ENCODE peak calls at places on chromosomes 12 and 14, in nine cellular contexts. One of them, this sample, is unnamed.

GRCh38 chr12:122064780-122065588 is 13.6 kb upstream of the MLXIP start:
- DNase-seq in sigmoid colon: peak; percentile 85
- DNase-seq in stomach: no peak
- DNase-seq in endothelial cell of umbilical vein: peak; percentile 69
- DNase-seq in heart left ventricle: peak; percentile 85
- DNase-seq in body of pancreas: peak; percentile 77
- DNase-seq in tibial nerve: no peak
- DNase-seq in H1: no peak
- DNase-seq in Peyer's patch: no peak
- DNase-seq in this sample: no peak

GRCh38 chr14:37090026-37090425 is 82.4 kb downstream of the SLC25A21 start:
- DNase-seq in sigmoid colon: no peak
- DNase-seq in stomach: no peak
- DNase-seq in endothelial cell of umbilical vein: no peak
- DNase-seq in heart left ventricle: no peak
- DNase-seq in body of pancreas: no peak
- DNase-seq in tibial nerve: no peak
- DNase-seq in H1: no peak
- DNase-seq in Peyer's patch: no peak
- DNase-seq in this sample: no peak

GRCh38 chr12:96448287-96448686 is 41.1 kb upstream of the CFAP54 start:
- DNase-seq in sigmoid colon: no peak
- DNase-seq in stomach: no peak
- DNase-seq in endothelial cell of umbilical vein: peak; percentile 89
- DNase-seq in heart left ventricle: no peak
- DNase-seq in body of pancreas: no peak
- DNase-seq in tibial nerve: no peak
- DNase-seq in H1: no peak
- DNase-seq in Peyer's patch: no peak
- DNase-seq in this sample: no peak

GRCh38 chr12:90211017-90211416 is 502.4 kb upstream of the ATP2B1 start:
- DNase-seq in sigmoid colon: no peak
- DNase-seq in stomach: no peak
- DNase-seq in endothelial cell of umbilical vein: peak; percentile 96
- DNase-seq in heart left ventricle: no peak
- DNase-seq in body of pancreas: no peak
- DNase-seq in tibial nerve: no peak
- DNase-seq in H1: no peak
- DNase-seq in Peyer's patch: no peak
- DNase-seq in this sample: no peak

GRCh38 chr12:11765421-11765816 is 115.9 kb downstream of the ETV6 start:
- DNase-seq in sigmoid colon: no peak
- DNase-seq in stomach: no peak
- DNase-seq in endothelial cell of umbilical vein: peak; percentile 24
- DNase-seq in heart left ventricle: no peak
- DNase-seq in body of pancreas: no peak
- DNase-seq in tibial nerve: no peak
- DNase-seq in H1: no peak
- DNase-seq in Peyer's patch: no peak
- DNase-seq in this sample: no peak

GRCh38 chr14:64118892-64119291 is 175.3 kb downstream of the ESR2 start:
- DNase-seq in sigmoid colon: no peak
- DNase-seq in stomach: no peak
- DNase-seq in endothelial cell of umbilical vein: no peak
- DNase-seq in heart left ventricle: no peak
- DNase-seq in body of pancreas: no peak
- DNase-seq in tibial nerve: no peak
- DNase-seq in H1: no peak
- DNase-seq in Peyer's patch: no peak
- DNase-seq in this sample: no peak

GRCh38 chr14:70359076-70359424 is 433 bp downstream of the COX16 start:
- DNase-seq in sigmoid colon: no peak
- DNase-seq in stomach: peak; percentile 33
- DNase-seq in endothelial cell of umbilical vein: no peak
- DNase-seq in heart left ventricle: no peak
- DNase-seq in body of pancreas: no peak
- DNase-seq in tibial nerve: no peak
- DNase-seq in H1: no peak
- DNase-seq in Peyer's patch: no peak
- DNase-seq in this sample: no peak

GRCh38 chr12:2298556-2299195 is 245.9 kb downstream of the CACNA1C start:
- DNase-seq in sigmoid colon: peak; percentile 44
- DNase-seq in stomach: no peak
- DNase-seq in endothelial cell of umbilical vein: no peak
- DNase-seq in heart left ventricle: no peak
- DNase-seq in body of pancreas: no peak
- DNase-seq in tibial nerve: no peak
- DNase-seq in H1: no peak
- DNase-seq in Peyer's patch: no peak
- DNase-seq in this sample: no peak

GRCh38 chr14:93880025-93880820 is 46.9 kb upstream of the FAM181A start:
- DNase-seq in sigmoid colon: peak; percentile 65
- DNase-seq in stomach: no peak
- DNase-seq in endothelial cell of umbilical vein: no peak
- DNase-seq in heart left ventricle: no peak
- DNase-seq in body of pancreas: peak; percentile 22
- DNase-seq in tibial nerve: no peak
- DNase-seq in H1: no peak
- DNase-seq in Peyer's patch: no peak
- DNase-seq in this sample: no peak

GRCh38 chr12:39887824-39888223 is 218.1 kb downstream of the SLC2A13 start:
- DNase-seq in sigmoid colon: no peak
- DNase-seq in stomach: no peak
- DNase-seq in endothelial cell of umbilical vein: no peak
- DNase-seq in heart left ventricle: no peak
- DNase-seq in body of pancreas: no peak
- DNase-seq in tibial nerve: no peak
- DNase-seq in H1: no peak
- DNase-seq in Peyer's patch: no peak
- DNase-seq in this sample: no peak

GRCh38 chr12:18556081-18556645 is 181.6 kb downstream of the PLCZ1 start:
- DNase-seq in sigmoid colon: no peak
- DNase-seq in stomach: no peak
- DNase-seq in endothelial cell of umbilical vein: no peak
- DNase-seq in heart left ventricle: no peak
- DNase-seq in body of pancreas: no peak
- DNase-seq in tibial nerve: no peak
- DNase-seq in H1: no peak
- DNase-seq in Peyer's patch: no peak
- DNase-seq in this sample: no peak

GRCh38 chr12:48946943-48947342 is 10.3 kb downstream of the ARF3 start:
- DNase-seq in sigmoid colon: no peak
- DNase-seq in stomach: no peak
- DNase-seq in endothelial cell of umbilical vein: no peak
- DNase-seq in heart left ventricle: no peak
- DNase-seq in body of pancreas: no peak
- DNase-seq in tibial nerve: no peak
- DNase-seq in H1: no peak
- DNase-seq in Peyer's patch: no peak
- DNase-seq in this sample: no peak

GRCh38 chr14:36647827-36648753 is 13.6 kb upstream of the PAX9 start:
- DNase-seq in sigmoid colon: no peak
- DNase-seq in stomach: no peak
- DNase-seq in endothelial cell of umbilical vein: peak; percentile 40
- DNase-seq in heart left ventricle: peak; percentile 25
- DNase-seq in body of pancreas: no peak
- DNase-seq in tibial nerve: no peak
- DNase-seq in H1: no peak
- DNase-seq in Peyer's patch: peak; percentile 52
- DNase-seq in this sample: no peak

GRCh38 chr12:51160814-51161459 is 12.0 kb downstream of the TFCP2 start:
- DNase-seq in sigmoid colon: no peak
- DNase-seq in stomach: no peak
- DNase-seq in endothelial cell of umbilical vein: no peak
- DNase-seq in heart left ventricle: no peak
- DNase-seq in body of pancreas: no peak
- DNase-seq in tibial nerve: peak; percentile 11
- DNase-seq in H1: no peak
- DNase-seq in Peyer's patch: no peak
- DNase-seq in this sample: no peak

GRCh38 chr12:2179953-2180736 is 127.4 kb downstream of the CACNA1C start:
- DNase-seq in sigmoid colon: peak; percentile 94
- DNase-seq in stomach: peak; percentile 34
- DNase-seq in endothelial cell of umbilical vein: no peak
- DNase-seq in heart left ventricle: peak; percentile 91
- DNase-seq in body of pancreas: peak; percentile 49
- DNase-seq in tibial nerve: peak; percentile 34
- DNase-seq in H1: no peak
- DNase-seq in Peyer's patch: no peak
- DNase-seq in this sample: no peak

GRCh38 chr12:42469355-42470006 is 120.1 kb downstream of the PRICKLE1 start:
- DNase-seq in sigmoid colon: no peak
- DNase-seq in stomach: no peak
- DNase-seq in endothelial cell of umbilical vein: no peak
- DNase-seq in heart left ventricle: no peak
- DNase-seq in body of pancreas: no peak
- DNase-seq in tibial nerve: no peak
- DNase-seq in H1: no peak
- DNase-seq in Peyer's patch: no peak
- DNase-seq in this sample: no peak

GRCh38 chr12:127745466-127746220 is 521.3 kb upstream of the TMEM132C start:
- DNase-seq in sigmoid colon: no peak
- DNase-seq in stomach: no peak
- DNase-seq in endothelial cell of umbilical vein: no peak
- DNase-seq in heart left ventricle: no peak
- DNase-seq in body of pancreas: no peak
- DNase-seq in tibial nerve: no peak
- DNase-seq in H1: no peak
- DNase-seq in Peyer's patch: no peak
- DNase-seq in this sample: no peak

GRCh38 chr14:103898204-103898603 is 30.1 kb upstream of the TDRD9 start:
- DNase-seq in sigmoid colon: no peak
- DNase-seq in stomach: no peak
- DNase-seq in endothelial cell of umbilical vein: no peak
- DNase-seq in heart left ventricle: peak; percentile 1
- DNase-seq in body of pancreas: no peak
- DNase-seq in tibial nerve: no peak
- DNase-seq in H1: no peak
- DNase-seq in Peyer's patch: no peak
- DNase-seq in this sample: no peak

GRCh38 chr14:25237845-25238244 is 187.9 kb upstream of the STXBP6 start:
- DNase-seq in sigmoid colon: no peak
- DNase-seq in stomach: no peak
- DNase-seq in endothelial cell of umbilical vein: peak; percentile 2
- DNase-seq in heart left ventricle: no peak
- DNase-seq in body of pancreas: peak; percentile 8
- DNase-seq in tibial nerve: no peak
- DNase-seq in H1: peak; percentile 7
- DNase-seq in Peyer's patch: no peak
- DNase-seq in this sample: no peak

GRCh38 chr14:23407516-23408306 is at the start of gene MYH6:
- DNase-seq in sigmoid colon: no peak
- DNase-seq in stomach: no peak
- DNase-seq in endothelial cell of umbilical vein: no peak
- DNase-seq in heart left ventricle: no peak
- DNase-seq in body of pancreas: no peak
- DNase-seq in tibial nerve: no peak
- DNase-seq in H1: no peak
- DNase-seq in Peyer's patch: no peak
- DNase-seq in this sample: no peak

GRCh38 chr14:105554022-105554421 is 27.6 kb downstream of the TMEM121 start:
- DNase-seq in sigmoid colon: no peak
- DNase-seq in stomach: no peak
- DNase-seq in endothelial cell of umbilical vein: no peak
- DNase-seq in heart left ventricle: no peak
- DNase-seq in body of pancreas: no peak
- DNase-seq in tibial nerve: no peak
- DNase-seq in H1: no peak
- DNase-seq in Peyer's patch: no peak
- DNase-seq in this sample: no peak
- H3K9me3 ChIP-seq in sigmoid colon: no peaks in the 10 kb centered on the region
- H3K9me3 ChIP-seq in stomach: no peaks in the 10 kb centered on the region
- H3K9me3 ChIP-seq in endothelial cell of umbilical vein: no peaks in the 10 kb centered on the region
- H3K9me3 ChIP-seq in heart left ventricle: no peaks in the 10 kb centered on the region
- H3K9me3 ChIP-seq in body of pancreas: no peaks in the 10 kb centered on the region
- H3K9me3 ChIP-seq in tibial nerve: no peaks in the 10 kb centered on the region
- H3K9me3 ChIP-seq in H1: peaks cover 62% of the 10 kb centered on the region
- H3K9me3 ChIP-seq in Peyer's patch: no peaks in the 10 kb centered on the region
- H3K9me3 ChIP-seq in this sample: no peaks in the 10 kb centered on the region

DNA sequence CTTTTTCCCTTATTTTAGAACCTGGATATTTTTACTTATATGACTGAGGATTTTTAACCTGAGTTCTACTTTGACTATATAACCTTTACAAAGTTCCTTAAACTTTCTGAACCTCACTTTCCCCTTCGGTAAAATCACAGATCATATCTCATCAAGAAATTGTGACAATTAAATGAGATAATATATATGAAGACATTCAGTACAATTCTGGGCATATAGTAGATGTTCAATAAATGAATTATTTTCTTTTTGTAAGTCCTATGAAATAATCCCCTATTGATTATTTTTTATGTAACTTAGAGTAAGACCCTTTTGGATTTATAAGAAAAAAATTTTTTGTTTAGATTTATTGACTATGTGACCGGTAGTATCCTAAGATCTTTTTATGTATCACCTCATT is 17.6 kb upstream of the FAM177A1 start:
- DNase-seq in sigmoid colon: no peak
- DNase-seq in stomach: no peak
- DNase-seq in endothelial cell of umbilical vein: no peak
- DNase-seq in heart left ventricle: no peak
- DNase-seq in body of pancreas: no peak
- DNase-seq in tibial nerve: no peak
- DNase-seq in H1: no peak
- DNase-seq in Peyer's patch: no peak
- DNase-seq in this sample: no peak
- H3K36me3 ChIP-seq in sigmoid colon: peaks cover 99% of the 10 kb centered on the region
- H3K36me3 ChIP-seq in stomach: peaks cover 98% of the 10 kb centered on the region
- H3K36me3 ChIP-seq in endothelial cell of umbilical vein: peaks cover 2% of the 10 kb centered on the region
- H3K36me3 ChIP-seq in heart left ventricle: peaks cover 89% of the 10 kb centered on the region
- H3K36me3 ChIP-seq in body of pancreas: peaks cover 27% of the 10 kb centered on the region
- H3K36me3 ChIP-seq in tibial nerve: peaks cover 12% of the 10 kb centered on the region
- H3K36me3 ChIP-seq in H1: peaks cover 36% of the 10 kb centered on the region
- H3K36me3 ChIP-seq in Peyer's patch: no peaks in the 10 kb centered on the region
- H3K36me3 ChIP-seq in this sample: peaks cover 83% of the 10 kb centered on the region

GRCh38 chr14:53152909-53153701 is at the start of gene DDHD1:
- DNase-seq in sigmoid colon: peak; percentile 86
- DNase-seq in stomach: peak; percentile 76
- DNase-seq in endothelial cell of umbilical vein: peak; percentile 67
- DNase-seq in heart left ventricle: peak; percentile 75
- DNase-seq in body of pancreas: peak; percentile 79
- DNase-seq in tibial nerve: peak; percentile 33
- DNase-seq in H1: peak; percentile 33
- DNase-seq in Peyer's patch: peak; percentile 86
- DNase-seq in this sample: peak; percentile 85
- TF ChIP-seq POLR2A in sigmoid colon: no peak
- TF ChIP-seq POLR2A in stomach: no peak
- TF ChIP-seq POLR2A in endothelial cell of umbilical vein: peak; percentile 66
- TF ChIP-seq POLR2A in heart left ventricle: no peak
- TF ChIP-seq POLR2A in body of pancreas: peak; percentile 77
- TF ChIP-seq POLR2A in tibial nerve: peak; percentile 64
- TF ChIP-seq POLR2A in H1: peak; percentile 80
- TF ChIP-seq POLR2A in Peyer's patch: no peak
- TF ChIP-seq POLR2A in this sample: peak; percentile 30

DNA sequence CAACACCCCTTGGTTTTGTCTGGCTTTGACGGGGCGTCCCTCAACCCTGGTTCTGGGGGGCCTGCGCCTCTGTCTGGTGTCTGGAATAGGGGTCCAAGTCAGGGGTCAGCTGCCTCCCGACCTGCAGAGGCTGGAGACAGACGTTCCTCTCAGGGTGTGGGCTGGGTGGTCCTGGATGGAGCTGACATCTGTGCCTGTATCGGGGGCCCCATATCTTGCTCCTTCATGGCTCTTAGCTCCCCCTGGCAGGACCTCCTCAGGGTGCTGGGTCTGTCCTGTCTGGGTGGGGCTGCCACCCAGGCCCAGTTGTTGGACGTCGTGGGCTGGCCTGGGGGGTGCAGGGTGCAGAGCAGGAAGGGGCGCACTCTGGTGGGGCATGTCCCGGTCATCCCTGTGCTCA is 374.8 kb downstream of the TMEM121 start:
- DNase-seq in sigmoid colon: no peak
- DNase-seq in stomach: no peak
- DNase-seq in endothelial cell of umbilical vein: no peak
- DNase-seq in heart left ventricle: no peak
- DNase-seq in body of pancreas: no peak
- DNase-seq in tibial nerve: no peak
- DNase-seq in H1: no peak
- DNase-seq in Peyer's patch: no peak
- DNase-seq in this sample: no peak
- H3K9me3 ChIP-seq in sigmoid colon: no peaks in the 10 kb centered on the region
- H3K9me3 ChIP-seq in stomach: no peaks in the 10 kb centered on the region
- H3K9me3 ChIP-seq in endothelial cell of umbilical vein: peaks cover 2% of the 10 kb centered on the region
- H3K9me3 ChIP-seq in heart left ventricle: no peaks in the 10 kb centered on the region
- H3K9me3 ChIP-seq in body of pancreas: no peaks in the 10 kb centered on the region
- H3K9me3 ChIP-seq in tibial nerve: no peaks in the 10 kb centered on the region
- H3K9me3 ChIP-seq in H1: peaks cover 95% of the 10 kb centered on the region
- H3K9me3 ChIP-seq in Peyer's patch: no peaks in the 10 kb centered on the region
- H3K9me3 ChIP-seq in this sample: no peaks in the 10 kb centered on the region

This sample was measured in suprapubic skin.